ENCODE peak calls at places on chromosomes 13 and 19, in ten cellular contexts. R is NCI-H187; J is M059J; Z is PC-3; W is activated CD4-positive, alpha-beta T cell treated with anti-CD3 and anti-CD28 coated beads, Interleukin-2, amount 50 U/mL, for 24 hours; C is T-helper 2 cell; X is NCI-H1694; A is stimulated activated CD8-positive, alpha-beta memory T cell treated with anti-CD3 and anti-CD28 coated beads, Interleukin-4, amount 100 ng/mL, for 4 hours; T is fibroblast of lung; N is NCI-H1092. Y is an unnamed sample.

GRCh38 chr13:38661276-38661675 is 25.6 kb upstream of the FREM2 start:
- DNase-seq in A (no peak), R (no peak), W (no peak), X (no peak), C (no peak), N (no peak), J (peak; percentile 5), T (peak; percentile 38), Z (no peak), Y (no peak)

GRCh38 chr19:23978068-23978467 is 63.4 kb downstream of the ZNF726 start:
- DNase-seq in C (no peak), N (no peak), X (no peak), W (no peak), T (no peak), R (no peak), A (no peak), J (no peak), Z (no peak), Y (no peak)

GRCh38 chr13:79833972-79834371 is 353.0 kb downstream of the NDFIP2 start:
- DNase-seq in R (no peak), X (no peak), N (no peak), J (no peak), A (no peak), T (no peak), W (no peak), C (no peak), Z (no peak), Y (no peak)

GRCh38 chr19:35063940-35064818 is 22.7 kb downstream of the HPN start:
- DNase-seq in T (peak; percentile 75), W (peak; percentile 21), R (no peak), A (no peak), J (peak; percentile 75), X (no peak), C (no peak), N (no peak), Z (peak; percentile 75), Y (no peak)

GRCh38 chr19:33186431-33186830 is 7.7 kb upstream of the LRP3 start:
- DNase-seq in C (no peak), A (no peak), R (no peak), X (no peak), J (no peak), Z (no peak), N (no peak), T (no peak), W (no peak), Y (no peak)

GRCh38 chr19:2469102-2469914 is 6.6 kb upstream of the GADD45B start:
- DNase-seq in X (no peak), Z (peak; percentile 67), A (no peak), T (peak; percentile 87), W (peak; percentile 33), N (no peak), R (no peak), J (peak; percentile 94), C (no peak), Y (no peak)

GRCh38 chr19:3693030-3693925 is 7.0 kb downstream of the PIP5K1C start:
- DNase-seq in W (no peak), C (no peak), T (no peak), A (no peak), Z (no peak), J (no peak), R (no peak), X (no peak), N (peak; percentile 15), Y (no peak)

GRCh38 chr13:51797664-51798488 is 6.1 kb downstream of the DHRS12 start:
- DNase-seq in C (peak; percentile 26), X (peak; percentile 72), Z (peak; percentile 83), J (peak; percentile 68), A (no peak), W (peak; percentile 64), R (peak; percentile 43), T (peak; percentile 55), N (peak; percentile 38), Y (no peak)

GRCh38 chr13:105087941-105088340 is 1447.5 kb downstream of the EFNB2 start:
- DNase-seq in C (no peak), T (no peak), A (no peak), J (peak; percentile 25), W (no peak), N (no peak), X (no peak), R (peak; percentile 17), Z (no peak), Y (no peak)

GRCh38 chr19:29836409-29836825 is 24.6 kb downstream of the CCNE1 start:
- DNase-seq in A (no peak), C (no peak), W (no peak), Z (no peak), X (no peak), R (no peak), J (no peak), T (no peak), N (no peak), Y (no peak)

GRCh38 chr19:33408116-33408515 is 34.6 kb downstream of the CEBPG start:
- DNase-seq in N (no peak), A (no peak), R (no peak), J (no peak), W (no peak), C (no peak), T (no peak), X (no peak), Z (no peak), Y (no peak)

GRCh38 chr13:73465629-73465974 is 406.8 kb downstream of the KLF5 start:
- DNase-seq in A (no peak), R (no peak), J (peak; percentile 67), X (no peak), T (peak; percentile 64), N (no peak), W (no peak), Z (peak; percentile 85), C (no peak), Y (no peak)

GRCh38 chr19:38614289-38614688 is 3.5 kb downstream of the MAP4K1 start:
- DNase-seq in T (no peak), J (no peak), X (no peak), Z (no peak), R (no peak), C (no peak), N (no peak), A (no peak), W (no peak), Y (no peak)

GRCh38 chr13:86383561-86383960 is 584.3 kb upstream of the SLITRK6 start:
- DNase-seq in T (no peak), X (no peak), W (no peak), Z (no peak), A (no peak), N (peak; percentile 53), C (no peak), J (no peak), R (no peak), Y (no peak)

GRCh38 chr13:26968431-26969335 is 202.9 kb downstream of the USP12 start:
- DNase-seq in C (no peak), R (no peak), A (no peak), Z (no peak), J (peak; percentile 83), W (no peak), T (peak; percentile 29), X (peak; percentile 88), N (no peak), Y (no peak)